ENCODE peak calls at places on chromosome 7, in eight cellular contexts. F, N, P, X, E, S, D and T are unnamed samples.

GRCh38 chr7:141348728-141349127 is 202.5 kb upstream of the AGK start:
- DNase-seq in F (no peak), N (no peak), P (no peak), X (no peak), E (no peak), S (no peak), D (no peak), T (no peak)

GRCh38 chr7:86904949-86905834 is 154.3 kb downstream of the ELAPOR2 start:
- DNase-seq in F (no peak), N (no peak), P (peak; percentile 1), X (peak; percentile 55), E (peak; percentile 12), S (peak; percentile 39), D (no peak), T (no peak)

GRCh38 chr7:123070702-123071286 is 75.3 kb upstream of the TAS2R16 start:
- DNase-seq in F (no peak), N (peak; percentile 18), P (peak; percentile 3), X (no peak), E (no peak), S (no peak), D (no peak), T (no peak)

GRCh38 chr7:138352570-138353461 is 107.2 kb upstream of the TRIM24 start:
- DNase-seq in F (no peak), N (no peak), P (peak; percentile 22), X (peak; percentile 89), E (no peak), S (no peak), D (no peak), T (no peak)

GRCh38 chr7:135447783-135448182 is 62.1 kb downstream of the CNOT4 start:
- DNase-seq in F (no peak), N (no peak), P (no peak), X (no peak), E (no peak), S (no peak), D (no peak), T (no peak)

GRCh38 chr7:141585592-141586510 is 34.6 kb downstream of the AGK start:
- DNase-seq in F (no peak), N (peak; percentile 28), P (peak; percentile 41), X (no peak), E (no peak), S (no peak), D (no peak), T (no peak)

GRCh38 chr7:13790611-13791010 is 198.9 kb downstream of the ETV1 start:
- DNase-seq in F (no peak), N (no peak), P (no peak), X (no peak), E (no peak), S (no peak), D (no peak), T (no peak)

GRCh38 chr7:26493737-26494423 is 202.2 kb downstream of the SNX10 start:
- DNase-seq in F (no peak), N (no peak), P (no peak), X (no peak), E (peak; percentile 53), S (no peak), D (no peak), T (no peak)

GRCh38 chr7:140231779-140232491 is 55.2 kb upstream of the KDM7A start:
- DNase-seq in F (no peak), N (no peak), P (no peak), X (no peak), E (no peak), S (no peak), D (no peak), T (no peak)

GRCh38 chr7:240887-241421 is 48.6 kb downstream of the FAM20C start:
- DNase-seq in F (no peak), N (no peak), P (no peak), X (no peak), E (no peak), S (no peak), D (no peak), T (no peak)

GRCh38 chr7:28356619-28357018 is 55.7 kb upstream of the CREB5 start:
- DNase-seq in F (no peak), N (no peak), P (no peak), X (peak; percentile 71), E (no peak), S (no peak), D (no peak), T (no peak)

GRCh38 chr7:8442814-8443304 is 9.4 kb downstream of the NXPH1 start:
- DNase-seq in F (no peak), N (no peak), P (no peak), X (peak; percentile 73), E (peak; percentile 39), S (peak; percentile 34), D (peak; percentile 46), T (peak; percentile 25)

GRCh38 chr7:87886875-87887274 is 10.6 kb downstream of the DBF4 start:
- DNase-seq in F (no peak), N (no peak), P (no peak), X (no peak), E (no peak), S (peak; percentile 19), D (no peak), T (no peak)

GRCh38 chr7:2009541-2010001 is 223.2 kb downstream of the MAD1L1 start:
- DNase-seq in F (no peak), N (no peak), P (no peak), X (no peak), E (peak; percentile 64), S (no peak), D (peak; percentile 82), T (no peak)

GRCh38 chr7:65325793-65326432 is 47.7 kb upstream of the ZNF92 start:
- DNase-seq in F (no peak), N (no peak), P (no peak), X (no peak), E (no peak), S (no peak), D (no peak), T (no peak)

GRCh38 chr7:91940572-91941341 is at the start of gene AKAP9:
- DNase-seq in F (peak; percentile 81), N (no peak), P (peak; percentile 83), X (peak; percentile 95), E (peak; percentile 83), S (peak; percentile 78), D (peak; percentile 91), T (peak; percentile 87)